ENCODE peak calls at places on chromosomes 7 and 10, in four cellular contexts. K is HL-60, H is GM12878, A is K562. C is an unnamed sample.

GRCh38 chr10:80860719-80861118 is 323.0 kb downstream of the SH2D4B start:
- DNase-seq in K (no peak), H (no peak), A (no peak), C (no peak)

GRCh38 chr7:69537691-69538090 is 60.6 kb upstream of the AUTS2 start:
- DNase-seq in K (no peak), H (no peak), A (no peak), C (no peak)

GRCh38 chr7:85776691-85777363 is 590.0 kb upstream of the SEMA3D start:
- DNase-seq in K (no peak), H (no peak), A (no peak), C (no peak)

GRCh38 chr10:36547965-36548364 is 577.4 kb upstream of the ANKRD30A start:
- DNase-seq in K (no peak), H (no peak), A (no peak), C (no peak)

GRCh38 chr7:129213828-129214227 is 11.0 kb upstream of the AHCYL2 start:
- DNase-seq in K (no peak), H (no peak), A (peak), C (no peak)

GRCh38 chr7:101804642-101805401 is 12.6 kb upstream of the CUX1 start:
- DNase-seq in K (no peak), H (no peak), A (peak), C (no peak)

GRCh38 chr7:141511370-141512335 is 39.6 kb upstream of the AGK start:
- DNase-seq in K (no peak), H (no peak), A (no peak), C (no peak)

GRCh38 chr10:77026148-77026547 is 611.5 kb downstream of the KCNMA1 start:
- DNase-seq in K (no peak), H (no peak), A (no peak), C (no peak)

GRCh38 chr10:110793887-110794286 is 77.8 kb upstream of the PDCD4 start:
- DNase-seq in K (no peak), H (no peak), A (no peak), C (no peak)

DNA sequence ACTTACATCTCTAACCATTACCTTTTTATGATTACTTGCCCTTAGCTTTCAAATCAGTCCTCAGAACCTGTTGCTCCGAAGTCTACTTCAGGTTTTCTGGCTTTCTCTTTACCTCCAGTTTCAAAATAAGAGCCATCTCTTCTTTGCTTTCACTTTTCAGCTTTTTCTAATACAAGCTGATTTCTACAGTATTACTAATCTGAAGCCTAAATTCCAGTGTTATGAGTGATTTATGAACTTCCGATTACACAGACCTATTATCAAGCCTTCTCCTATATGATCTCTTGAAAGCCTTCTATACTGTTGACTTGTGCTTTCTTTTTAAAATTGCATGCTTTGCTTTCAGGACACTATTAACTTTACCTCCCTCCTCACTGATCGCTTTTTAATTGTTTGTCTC is 1307.8 kb upstream of the CELF2 start:
- DNase-seq in K (no peak), H (no peak), A (no peak), C (no peak)
- TF ChIP-seq SPI1 in K (no peak), H (no peak), A (no peak), C (no peak)

GRCh38 chr7:81886211-81886764 is 116.4 kb upstream of the HGF start:
- DNase-seq in K (no peak), H (no peak), A (no peak), C (no peak)

GRCh38 chr7:81887691-81888090 is 117.8 kb upstream of the HGF start:
- DNase-seq in K (no peak), H (peak), A (no peak), C (no peak)

GRCh38 chr7:81883801-81884393 is 114.0 kb upstream of the HGF start:
- DNase-seq in K (no peak), H (peak), A (no peak), C (no peak)

GRCh38 chr7:81884817-81885216 is 115.0 kb upstream of the HGF start:
- DNase-seq in K (no peak), H (no peak), A (no peak), C (no peak)

DNA sequence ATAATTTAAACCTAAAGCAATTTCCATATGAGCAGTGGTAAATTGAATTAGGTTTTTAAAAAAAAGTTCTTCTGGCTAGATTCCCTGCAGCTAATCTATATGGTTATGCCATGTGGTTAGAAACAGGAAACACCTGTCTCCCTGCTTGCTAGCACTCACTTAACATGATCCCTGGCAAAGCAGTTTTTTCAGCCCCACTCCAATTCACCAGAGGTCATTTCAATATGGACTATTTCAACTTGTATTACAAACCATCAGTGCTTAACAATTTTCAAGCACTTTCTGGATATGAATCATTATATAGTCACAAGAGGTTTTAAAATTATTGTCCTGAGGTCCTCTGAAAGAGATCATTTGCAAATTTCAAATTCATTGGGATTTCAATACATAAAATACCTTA is 117.3 kb upstream of the HGF start:
- DNase-seq in K (peak), H (peak), A (no peak), C (no peak)
- TF ChIP-seq SPI1 in K (no peak), H (no peak), A (no peak), C (no peak)

GRCh38 chr10:59748834-59749233 is 4.4 kb downstream of the MRLN start:
- DNase-seq in K (no peak), H (no peak), A (no peak), C (peak)

GRCh38 chr10:59753267-59753666 is at the start of gene MRLN:
- DNase-seq in K (no peak), H (no peak), A (no peak), C (no peak)

GRCh38 chr10:59754951-59755350 is 1.7 kb upstream of the MRLN start:
- DNase-seq in K (no peak), H (no peak), A (no peak), C (no peak)

GRCh38 chr10:59752278-59752940 is 846 bp downstream of the MRLN start:
- DNase-seq in K (no peak), H (no peak), A (no peak), C (no peak)

GRCh38 chr10:59750155-59750945 is 2.9 kb downstream of the MRLN start:
- DNase-seq in K (no peak), H (no peak), A (no peak), C (no peak)
- TF ChIP-seq SPI1 in K (no peak), H (no peak), A (no peak), C (no peak)

GRCh38 chr10:33279791-33280190 is 54.7 kb downstream of the NRP1 start:
- DNase-seq in K (no peak), H (no peak), A (no peak), C (no peak)
- TF ChIP-seq SPI1 in K (no peak), H (no peak), A (no peak), C (no peak)